ENCODE peak calls at places on chromosome 14, in four cellular contexts. One of them, this sample, is unnamed.

GRCh38 chr14:98323850-98324249 is 948.1 kb downstream of the BCL11B start:
- DNase-seq in OCI-LY7: no peak
- DNase-seq in GM23338: no peak
- DNase-seq in psoas muscle: no peak
- DNase-seq in this sample: no peak

GRCh38 chr14:22776215-22776614 is 9.7 kb downstream of the OXA1L start:
- DNase-seq in OCI-LY7: no peak
- DNase-seq in GM23338: no peak
- DNase-seq in psoas muscle: no peak
- DNase-seq in this sample: no peak

GRCh38 chr14:92603309-92604257 is 90.0 kb downstream of the RIN3 start:
- DNase-seq in OCI-LY7: no peak
- DNase-seq in GM23338: peak; percentile 44
- DNase-seq in psoas muscle: no peak
- DNase-seq in this sample: no peak

GRCh38 chr14:101844219-101844618 is 82.7 kb downstream of the PPP2R5C start:
- DNase-seq in OCI-LY7: peak; percentile 65
- DNase-seq in GM23338: no peak
- DNase-seq in psoas muscle: no peak
- DNase-seq in this sample: no peak

GRCh38 chr14:22752422-22752821 is 14.1 kb upstream of the OXA1L start:
- DNase-seq in OCI-LY7: no peak
- DNase-seq in GM23338: no peak
- DNase-seq in psoas muscle: no peak
- DNase-seq in this sample: no peak

GRCh38 chr14:95437715-95438114 is 78.7 kb downstream of the SYNE3 start:
- DNase-seq in OCI-LY7: peak; percentile 82
- DNase-seq in GM23338: no peak
- DNase-seq in psoas muscle: no peak
- DNase-seq in this sample: no peak

GRCh38 chr14:34064349-34064748 is 113.5 kb upstream of the EGLN3 start:
- DNase-seq in OCI-LY7: no peak
- DNase-seq in GM23338: no peak
- DNase-seq in psoas muscle: peak; percentile 73
- DNase-seq in this sample: peak; percentile 51

GRCh38 chr14:65689070-65689469 is 276.5 kb downstream of the FUT8 start:
- DNase-seq in OCI-LY7: no peak
- DNase-seq in GM23338: no peak
- DNase-seq in psoas muscle: no peak
- DNase-seq in this sample: no peak

GRCh38 chr14:95196268-95196667 is 38.9 kb upstream of the DICER1 start:
- DNase-seq in OCI-LY7: peak; percentile 51
- DNase-seq in GM23338: peak; percentile 45
- DNase-seq in psoas muscle: no peak
- DNase-seq in this sample: no peak

GRCh38 chr14:50344116-50344775 is 32.1 kb downstream of the DMAC2L start:
- DNase-seq in OCI-LY7: no peak
- DNase-seq in GM23338: no peak
- DNase-seq in psoas muscle: no peak
- DNase-seq in this sample: no peak

GRCh38 chr14:23299558-23299957 is 3.1 kb downstream of the PPP1R3E start:
- DNase-seq in OCI-LY7: peak; percentile 52
- DNase-seq in GM23338: no peak
- DNase-seq in psoas muscle: no peak
- DNase-seq in this sample: no peak

GRCh38 chr14:93962701-93963601 is 13.4 kb downstream of the ASB2 start:
- DNase-seq in OCI-LY7: peak; percentile 90
- DNase-seq in GM23338: no peak
- DNase-seq in psoas muscle: peak; percentile 80
- DNase-seq in this sample: no peak

GRCh38 chr14:64971890-64972785 is at the start of gene RAB15:
- DNase-seq in OCI-LY7: peak; percentile 14
- DNase-seq in GM23338: peak; percentile 57
- DNase-seq in psoas muscle: peak; percentile 59
- DNase-seq in this sample: peak; percentile 25

GRCh38 chr14:77302926-77303325 is 17.8 kb downstream of the POMT2 start:
- DNase-seq in OCI-LY7: no peak
- DNase-seq in GM23338: no peak
- DNase-seq in psoas muscle: no peak
- DNase-seq in this sample: no peak

GRCh38 chr14:69636718-69637480 is 25.5 kb downstream of the SUSD6 start:
- DNase-seq in OCI-LY7: no peak
- DNase-seq in GM23338: no peak
- DNase-seq in psoas muscle: no peak
- DNase-seq in this sample: no peak
- H3K4me3 ChIP-seq in OCI-LY7: peak overlapping the region; percentile 48
- H3K4me3 ChIP-seq in GM23338: no peak overlapping the region
- H3K4me3 ChIP-seq in psoas muscle: no peak overlapping the region
- H3K4me3 ChIP-seq in this sample: no peak overlapping the region

DNA sequence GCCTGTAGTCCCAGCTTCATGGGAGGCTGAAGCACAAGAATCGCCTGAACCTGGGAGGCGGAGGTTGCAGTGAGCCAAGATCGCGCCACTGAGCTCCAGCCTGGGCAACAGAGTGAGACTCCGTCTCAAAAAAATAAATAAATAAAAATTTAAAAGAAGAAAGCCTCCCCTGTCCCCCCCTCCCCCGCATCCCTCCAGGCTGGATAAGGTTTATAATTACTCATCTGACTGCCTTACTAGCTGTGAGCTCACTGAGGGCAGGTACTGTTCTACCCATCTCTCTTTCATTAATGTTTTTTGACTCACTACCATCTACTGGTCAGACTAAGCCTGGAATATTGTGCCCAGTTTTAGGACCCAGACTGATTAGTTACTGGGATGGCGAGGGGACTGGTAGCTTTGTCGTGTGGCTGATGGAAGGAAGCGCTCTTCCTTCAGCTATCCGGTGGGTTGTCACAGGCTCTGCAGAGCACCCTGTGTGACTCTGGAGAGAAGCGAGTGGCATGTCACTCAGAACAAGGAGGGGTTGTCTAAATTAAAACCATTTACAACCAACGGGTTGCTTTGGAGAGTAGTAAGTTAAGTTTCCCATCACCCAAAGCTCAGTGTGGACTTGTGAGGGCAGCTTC is 16.9 kb downstream of the EVL start:
- DNase-seq in OCI-LY7: no peak
- DNase-seq in GM23338: no peak
- DNase-seq in psoas muscle: no peak
- DNase-seq in this sample: no peak
- H3K4me3 ChIP-seq in OCI-LY7: no peak overlapping the region
- H3K4me3 ChIP-seq in GM23338: no peak overlapping the region
- H3K4me3 ChIP-seq in psoas muscle: no peak overlapping the region
- H3K4me3 ChIP-seq in this sample: no peak overlapping the region

GRCh38 chr14:91270619-91271018 is 26.1 kb upstream of the GPR68 start:
- DNase-seq in OCI-LY7: no peak
- DNase-seq in GM23338: no peak
- DNase-seq in psoas muscle: no peak
- DNase-seq in this sample: no peak

GRCh38 chr14:91270188-91270587 is 25.7 kb upstream of the GPR68 start:
- DNase-seq in OCI-LY7: no peak
- DNase-seq in GM23338: no peak
- DNase-seq in psoas muscle: no peak
- DNase-seq in this sample: no peak

GRCh38 chr14:91267965-91268437 is 23.5 kb upstream of the GPR68 start:
- DNase-seq in OCI-LY7: no peak
- DNase-seq in GM23338: no peak
- DNase-seq in psoas muscle: no peak
- DNase-seq in this sample: no peak

GRCh38 chr14:91271639-91272038 is 27.1 kb upstream of the GPR68 start:
- DNase-seq in OCI-LY7: no peak
- DNase-seq in GM23338: no peak
- DNase-seq in psoas muscle: no peak
- DNase-seq in this sample: no peak

DNA sequence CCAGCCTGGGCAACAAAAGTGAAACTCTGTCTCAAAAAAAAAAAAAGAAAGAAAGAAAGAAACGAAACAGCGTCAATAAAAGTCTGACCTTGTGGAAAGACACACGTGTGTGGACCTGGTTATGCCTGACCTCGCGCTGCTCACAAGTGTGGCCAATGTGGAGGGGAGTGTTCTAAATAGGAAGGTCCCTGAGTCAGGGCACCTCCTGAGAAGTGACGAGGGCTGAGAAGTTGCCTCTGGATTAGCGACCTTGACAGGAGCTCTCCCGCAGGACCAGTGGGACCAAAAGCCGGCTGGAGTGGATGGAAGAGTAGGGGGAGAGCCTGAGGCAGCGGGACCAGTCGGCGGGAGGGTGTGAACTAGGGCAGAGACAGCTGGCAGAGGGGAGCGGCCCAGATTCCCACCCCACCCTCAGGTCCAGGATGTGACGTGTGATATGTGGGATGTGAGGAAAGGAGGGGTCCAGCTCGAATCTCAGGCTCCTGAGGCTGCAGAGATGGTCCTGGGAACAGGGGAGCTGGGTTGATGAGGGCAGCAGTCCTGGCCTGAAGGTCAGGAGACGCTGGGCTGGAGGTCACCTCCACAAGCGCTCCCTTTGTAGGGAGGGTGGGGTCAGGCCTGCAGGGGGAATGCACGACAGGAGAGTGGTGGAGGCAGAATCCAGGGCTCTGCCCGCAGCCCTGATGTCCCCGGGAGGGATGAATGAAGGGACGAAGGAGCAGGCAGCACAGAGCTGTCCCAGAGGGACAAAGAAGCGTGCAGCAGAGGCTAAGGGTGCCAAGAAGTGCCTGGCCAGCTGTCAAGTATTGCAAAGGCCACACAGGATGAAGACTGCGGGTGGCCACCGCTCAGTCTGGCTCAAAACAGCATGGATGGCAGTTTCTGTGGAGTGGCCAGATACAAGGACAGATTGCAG is 24.8 kb upstream of the GPR68 start:
- DNase-seq in OCI-LY7: no peak
- DNase-seq in GM23338: no peak
- DNase-seq in psoas muscle: peak; percentile 70
- DNase-seq in this sample: no peak
- H3K4me3 ChIP-seq in OCI-LY7: no peak overlapping the region
- H3K4me3 ChIP-seq in GM23338: no peak overlapping the region
- H3K4me3 ChIP-seq in psoas muscle: no peak overlapping the region
- H3K4me3 ChIP-seq in this sample: no peak overlapping the region

GRCh38 chr14:74913986-74914573 is 9.0 kb downstream of the RPS6KL1 start:
- DNase-seq in OCI-LY7: peak; percentile 59
- DNase-seq in GM23338: peak; percentile 78
- DNase-seq in psoas muscle: peak; percentile 87
- DNase-seq in this sample: peak; percentile 81

GRCh38 chr14:74917646-74918081 is 5.4 kb downstream of the RPS6KL1 start:
- DNase-seq in OCI-LY7: no peak
- DNase-seq in GM23338: no peak
- DNase-seq in psoas muscle: peak; percentile 89
- DNase-seq in this sample: peak; percentile 80

GRCh38 chr14:74915426-74915825 is 7.6 kb downstream of the RPS6KL1 start:
- DNase-seq in OCI-LY7: no peak
- DNase-seq in GM23338: no peak
- DNase-seq in psoas muscle: no peak
- DNase-seq in this sample: no peak

GRCh38 chr14:74917200-74917543 is 5.9 kb downstream of the RPS6KL1 start:
- DNase-seq in OCI-LY7: no peak
- DNase-seq in GM23338: no peak
- DNase-seq in psoas muscle: no peak
- DNase-seq in this sample: no peak

DNA sequence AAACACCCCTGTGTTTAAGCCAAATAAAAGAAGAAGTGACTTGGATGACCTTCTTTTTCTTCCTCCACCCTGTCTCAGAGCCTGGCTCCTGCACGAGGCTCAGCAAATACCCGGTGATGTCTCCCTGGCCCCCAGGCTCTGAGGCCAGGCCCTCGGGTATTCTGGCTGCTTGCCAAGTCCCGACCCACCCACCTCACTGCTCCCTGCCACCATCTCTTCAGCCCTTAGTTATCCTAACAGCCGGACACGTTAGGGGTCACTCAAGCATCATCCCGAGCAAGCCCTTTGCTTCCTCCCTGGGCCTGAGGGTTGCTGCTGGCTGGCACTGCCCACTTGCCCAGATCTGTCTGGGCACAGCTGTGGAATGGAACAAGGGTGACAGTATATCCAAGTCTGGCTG is 7.2 kb downstream of the RPS6KL1 start:
- DNase-seq in OCI-LY7: no peak
- DNase-seq in GM23338: no peak
- DNase-seq in psoas muscle: no peak
- DNase-seq in this sample: no peak
- H3K4me3 ChIP-seq in OCI-LY7: no peak overlapping the region
- H3K4me3 ChIP-seq in GM23338: no peak overlapping the region
- H3K4me3 ChIP-seq in psoas muscle: no peak overlapping the region
- H3K4me3 ChIP-seq in this sample: no peak overlapping the region

DNA sequence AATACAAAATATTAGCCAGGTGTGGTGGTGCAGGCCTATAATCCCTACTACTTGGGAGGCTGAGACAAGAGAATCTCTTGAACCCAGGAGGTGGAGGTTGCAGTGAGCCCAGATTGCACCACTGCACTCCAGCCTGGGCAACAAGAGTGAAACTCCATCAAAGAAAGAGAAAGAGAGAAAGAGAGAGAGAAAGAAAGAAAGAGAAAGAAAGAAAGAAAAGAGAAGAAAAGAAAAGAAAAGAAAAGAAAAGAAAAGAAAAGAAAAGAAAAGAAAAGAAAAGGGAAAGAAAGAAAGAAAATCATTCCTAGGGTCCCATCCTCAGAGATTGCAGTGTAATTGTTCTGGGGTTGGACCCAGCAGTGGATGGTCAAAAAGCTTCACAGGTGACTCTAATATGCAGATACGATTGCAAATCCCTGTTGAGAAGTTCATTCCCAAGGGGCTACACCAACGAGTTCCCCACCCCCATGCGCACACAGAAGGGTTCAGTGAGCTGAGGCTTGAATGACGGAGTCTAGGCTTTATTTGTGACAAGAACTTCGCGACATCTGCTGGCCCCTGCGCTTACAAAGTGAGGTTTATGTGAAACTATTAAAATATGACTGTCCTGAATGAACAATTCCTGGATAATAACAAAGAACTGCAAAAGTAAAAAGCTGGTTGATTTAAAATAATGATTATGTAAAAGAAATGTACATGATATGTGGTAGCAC is 17.4 kb upstream of the RNASE12 start:
- DNase-seq in OCI-LY7: no peak
- DNase-seq in GM23338: peak; percentile 41
- DNase-seq in psoas muscle: no peak
- DNase-seq in this sample: no peak
- H3K4me3 ChIP-seq in OCI-LY7: peak overlapping the region; percentile 70
- H3K4me3 ChIP-seq in GM23338: peak overlapping the region; percentile 38
- H3K4me3 ChIP-seq in psoas muscle: no peak overlapping the region
- H3K4me3 ChIP-seq in this sample: no peak overlapping the region

DNA sequence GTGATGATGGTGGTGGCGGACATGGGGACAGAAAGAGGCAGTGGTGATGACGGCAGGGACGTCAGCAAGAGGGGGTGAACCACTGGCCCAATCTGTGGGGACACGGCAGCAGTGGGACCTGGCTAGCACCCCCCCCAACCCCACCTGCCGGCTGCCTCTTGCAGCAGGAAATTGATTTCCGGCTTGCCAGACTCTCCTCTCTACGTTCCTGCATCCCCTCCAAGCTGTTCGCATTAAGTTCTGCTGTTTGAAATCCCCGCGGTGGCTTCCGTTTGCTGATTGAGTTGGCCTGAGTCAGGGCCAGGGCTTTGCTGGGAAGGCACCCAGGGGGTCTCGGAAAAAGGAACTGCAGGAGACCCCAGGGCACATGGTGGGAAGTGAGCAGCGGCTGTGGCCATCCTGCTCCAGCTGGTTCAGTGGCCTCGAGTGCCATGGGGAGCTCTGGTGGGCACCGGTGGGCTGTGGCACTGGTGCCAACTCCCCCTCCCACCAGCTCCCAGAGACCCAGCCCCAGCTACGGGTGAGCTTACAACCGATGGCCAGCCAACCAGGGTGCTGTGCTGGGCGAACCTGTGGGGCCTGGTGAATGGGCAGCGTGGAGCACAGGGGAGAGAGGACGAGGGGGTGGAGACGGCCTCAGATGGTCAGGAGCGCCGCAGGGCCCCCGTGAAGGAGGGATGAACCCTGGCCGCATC is 14.6 kb upstream of the NUDT14 start:
- DNase-seq in OCI-LY7: no peak
- DNase-seq in GM23338: no peak
- DNase-seq in psoas muscle: no peak
- DNase-seq in this sample: no peak
- H3K4me3 ChIP-seq in OCI-LY7: no peak overlapping the region
- H3K4me3 ChIP-seq in GM23338: peak overlapping the region; percentile 59
- H3K4me3 ChIP-seq in psoas muscle: no peak overlapping the region
- H3K4me3 ChIP-seq in this sample: no peak overlapping the region